ENCODE peak calls at places on chromosomes 7 and 10, in eight cellular contexts. Y, W, P, Z, V, R, B and H are unnamed samples.

GRCh38 chr10:20630092-20630643 is 266.9 kb downstream of the NEBL start:
- DNase-seq in Y (no peak), W (no peak), P (no peak), Z (no peak), V (no peak), R (peak), B (no peak), H (no peak)

GRCh38 chr10:119087271-119087897 is 6.8 kb upstream of the EIF3A start:
- DNase-seq in Y (no peak), W (no peak), P (no peak), Z (no peak), V (no peak), R (no peak), B (no peak), H (no peak)

GRCh38 chr10:72263613-72264241 is 10.0 kb upstream of the DDIT4 start:
- DNase-seq in Y (no peak), W (no peak), P (no peak), Z (peak), V (peak), R (no peak), B (no peak), H (no peak)

GRCh38 chr10:48605264-48605615 is 367 bp upstream of the ARHGAP22 start:
- DNase-seq in Y (no peak), W (no peak), P (no peak), Z (no peak), V (no peak), R (no peak), B (no peak), H (no peak)

GRCh38 chr7:103651978-103652377 is 206.0 kb upstream of the SLC26A5 start:
- DNase-seq in Y (no peak), W (no peak), P (no peak), Z (no peak), V (no peak), R (no peak), B (no peak), H (no peak)

GRCh38 chr7:50552139-50552538 is 13.1 kb downstream of the DDC start:
- DNase-seq in Y (no peak), W (no peak), P (no peak), Z (no peak), V (no peak), R (no peak), B (no peak), H (no peak)

GRCh38 chr10:124354411-124355382 is 64.0 kb downstream of the OAT start:
- DNase-seq in Y (peak), W (no peak), P (peak), Z (peak), V (peak), R (peak), B (no peak), H (no peak)

GRCh38 chr10:110802090-110802489 is 69.6 kb upstream of the PDCD4 start:
- DNase-seq in Y (peak), W (no peak), P (no peak), Z (peak), V (no peak), R (peak), B (peak), H (no peak)

GRCh38 chr7:111333010-111333409 is 229.3 kb downstream of the IMMP2L start:
- DNase-seq in Y (no peak), W (no peak), P (no peak), Z (no peak), V (no peak), R (no peak), B (no peak), H (no peak)

GRCh38 chr7:70506463-70506862 is 625.5 kb upstream of the GALNT17 start:
- DNase-seq in Y (no peak), W (peak), P (no peak), Z (peak), V (no peak), R (no peak), B (no peak), H (no peak)

GRCh38 chr10:50416181-50416824 is 165.0 kb upstream of the ASAH2 start:
- DNase-seq in Y (peak), W (no peak), P (no peak), Z (peak), V (no peak), R (no peak), B (no peak), H (no peak)

GRCh38 chr7:66642186-66642585 is 13.5 kb downstream of the KCTD7 start:
- DNase-seq in Y (no peak), W (no peak), P (no peak), Z (no peak), V (no peak), R (no peak), B (no peak), H (no peak)

GRCh38 chr7:66640802-66641525 is 12.3 kb downstream of the KCTD7 start:
- DNase-seq in Y (no peak), W (no peak), P (no peak), Z (no peak), V (no peak), R (no peak), B (no peak), H (no peak)

GRCh38 chr7:66641526-66641871 is 12.8 kb downstream of the KCTD7 start:
- DNase-seq in Y (no peak), W (no peak), P (no peak), Z (no peak), V (no peak), R (no peak), B (no peak), H (no peak)

GRCh38 chr7:66642932-66643331 is 14.3 kb downstream of the KCTD7 start:
- DNase-seq in Y (no peak), W (no peak), P (no peak), Z (no peak), V (no peak), R (no peak), B (no peak), H (no peak)

GRCh38 chr7:66643395-66643794 is 14.7 kb downstream of the KCTD7 start:
- DNase-seq in Y (no peak), W (no peak), P (no peak), Z (no peak), V (no peak), R (no peak), B (no peak), H (no peak)
- TF ChIP-seq CTCF in Y (no peak), W (no peak), P (no peak), Z (no peak), V (no peak), R (no peak), B (no peak), H (no peak)

GRCh38 chr10:16915308-16915707 is 98.1 kb upstream of the RSU1 start:
- DNase-seq in Y (no peak), W (no peak), P (no peak), Z (no peak), V (no peak), R (no peak), B (no peak), H (no peak)
- TF ChIP-seq CTCF in Y (no peak), W (no peak), P (no peak), Z (no peak), V (no peak), R (no peak), B (peak), H (peak)

DNA sequence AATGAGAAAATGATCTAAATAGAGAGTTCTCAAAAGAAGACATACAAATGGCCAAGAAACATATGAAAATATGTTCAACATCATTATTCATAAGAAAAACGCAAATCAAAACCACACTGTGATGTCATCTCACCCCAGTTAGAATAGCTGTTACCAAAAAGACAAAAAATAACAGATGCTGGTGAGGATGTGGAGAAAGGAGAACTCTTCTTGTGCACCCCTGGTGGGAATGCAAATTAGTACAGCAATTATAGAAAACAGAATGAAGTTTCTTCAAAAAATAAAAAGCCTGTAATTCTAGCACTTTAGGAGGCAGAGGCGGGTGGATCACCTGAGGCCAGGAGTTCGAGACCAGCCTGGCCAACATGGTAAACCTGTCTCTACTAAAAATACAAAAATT is 199.3 kb downstream of the PARD3 start:
- DNase-seq in Y (no peak), W (no peak), P (no peak), Z (no peak), V (no peak), R (peak), B (no peak), H (no peak)
- TF ChIP-seq CTCF in Y (peak), W (no peak), P (no peak), Z (no peak), V (no peak), R (no peak), B (no peak), H (no peak)

GRCh38 chr10:27861781-27862180 is 116.2 kb upstream of the MKX start:
- DNase-seq in Y (no peak), W (no peak), P (no peak), Z (no peak), V (no peak), R (no peak), B (no peak), H (no peak)

DNA sequence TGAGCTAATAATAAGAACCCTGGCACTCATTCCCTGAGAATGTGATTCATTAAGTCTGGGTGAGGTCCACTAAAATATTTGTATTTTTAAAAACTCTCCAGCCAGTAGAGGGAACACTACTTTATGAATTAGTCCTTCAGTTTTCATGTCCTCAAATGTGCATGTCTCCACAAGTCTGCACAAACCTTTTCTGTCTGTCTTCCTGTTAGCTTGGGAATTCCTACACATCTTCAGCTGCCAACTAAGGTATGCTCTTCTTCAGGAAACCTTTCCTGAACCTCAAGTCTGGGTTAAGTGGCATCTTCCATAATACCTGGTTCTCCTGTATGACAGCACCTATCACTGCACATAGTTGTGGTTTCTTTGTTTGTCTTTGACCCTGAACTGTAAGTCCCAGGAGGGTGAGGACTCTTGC is 119.6 kb upstream of the MKX start:
- DNase-seq in Y (no peak), W (no peak), P (no peak), Z (no peak), V (no peak), R (peak), B (no peak), H (no peak)
- TF ChIP-seq CTCF in Y (no peak), W (no peak), P (no peak), Z (no peak), V (no peak), R (no peak), B (no peak), H (no peak)

DNA sequence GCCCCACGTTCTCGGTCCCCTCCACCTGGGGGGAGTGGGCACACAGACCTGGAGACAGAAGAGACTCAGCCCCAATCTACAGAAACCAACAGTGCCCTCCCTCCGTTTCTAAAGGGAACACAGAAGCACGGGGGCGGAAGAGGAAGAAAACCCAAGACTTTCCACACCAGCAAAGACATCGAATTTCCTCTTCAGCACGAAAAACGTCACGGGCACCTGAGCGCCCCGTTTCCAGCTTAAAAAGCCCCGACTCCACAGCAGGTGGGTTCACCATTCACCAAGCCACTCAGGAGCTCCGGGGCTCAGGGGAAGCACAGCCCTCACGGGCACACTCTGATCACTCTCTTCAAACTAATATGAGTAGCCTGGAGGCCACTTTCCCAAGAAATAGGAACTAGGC is 19.6 kb downstream of the NUDT1 start:
- DNase-seq in Y (no peak), W (no peak), P (no peak), Z (no peak), V (no peak), R (no peak), B (no peak), H (no peak)
- TF ChIP-seq CTCF in Y (no peak), W (no peak), P (no peak), Z (no peak), V (no peak), R (no peak), B (no peak), H (no peak)

GRCh38 chr10:116765549-116766162 is 23.3 kb upstream of the HSPA12A start:
- DNase-seq in Y (peak), W (no peak), P (no peak), Z (no peak), V (peak), R (no peak), B (peak), H (no peak)
- TF ChIP-seq CTCF in Y (peak), W (no peak), P (no peak), Z (no peak), V (peak), R (peak), B (peak), H (no peak)

DNA sequence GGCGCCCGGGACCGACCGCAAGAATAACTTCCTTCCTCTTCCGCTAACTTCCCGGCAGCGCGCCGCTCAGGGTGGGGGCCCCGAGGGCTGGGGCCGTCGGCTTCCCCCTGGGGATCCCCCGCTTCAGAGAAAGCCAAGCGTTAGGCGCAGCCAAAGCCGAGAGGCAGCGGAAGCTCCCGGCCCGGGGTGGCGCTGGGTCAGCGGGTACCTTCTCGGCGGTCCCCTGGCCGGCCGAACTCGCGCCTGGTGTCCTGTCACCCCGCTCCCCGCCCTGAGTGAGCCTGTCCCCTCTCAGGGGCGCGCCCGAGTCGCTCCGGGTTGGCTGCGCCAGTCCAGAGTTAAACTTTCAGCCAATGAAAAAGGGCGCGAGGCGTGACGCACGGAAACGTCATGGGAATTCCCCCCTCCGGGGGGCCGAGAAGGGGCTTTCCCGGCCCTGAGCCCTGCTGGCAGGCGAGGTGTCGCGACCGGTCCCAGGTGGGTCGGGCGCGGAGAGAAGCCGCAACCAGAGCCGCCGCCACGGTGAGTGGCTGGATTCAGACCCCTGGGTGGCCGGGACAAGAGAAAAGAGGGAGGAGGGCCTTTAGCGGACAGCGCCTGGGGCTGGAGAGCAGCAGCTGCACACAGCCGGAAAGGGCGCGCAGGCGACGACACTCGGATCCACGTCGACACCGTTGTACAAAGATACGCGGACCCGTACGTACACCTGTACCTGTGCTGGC is 1.3 kb upstream of the NFKB2 start:
- DNase-seq in Y (peak), W (peak), P (peak), Z (peak), V (peak), R (peak), B (peak), H (peak)
- TF ChIP-seq CTCF in Y (no peak), W (peak), P (peak), Z (peak), V (peak), R (peak), B (no peak), H (peak)

GRCh38 chr7:128912281-128912680 is 1.8 kb upstream of the KCP start:
- DNase-seq in Y (no peak), W (no peak), P (no peak), Z (no peak), V (peak), R (no peak), B (no peak), H (no peak)
- TF ChIP-seq CTCF in Y (no peak), W (no peak), P (no peak), Z (no peak), V (no peak), R (no peak), B (no peak), H (no peak)

DNA sequence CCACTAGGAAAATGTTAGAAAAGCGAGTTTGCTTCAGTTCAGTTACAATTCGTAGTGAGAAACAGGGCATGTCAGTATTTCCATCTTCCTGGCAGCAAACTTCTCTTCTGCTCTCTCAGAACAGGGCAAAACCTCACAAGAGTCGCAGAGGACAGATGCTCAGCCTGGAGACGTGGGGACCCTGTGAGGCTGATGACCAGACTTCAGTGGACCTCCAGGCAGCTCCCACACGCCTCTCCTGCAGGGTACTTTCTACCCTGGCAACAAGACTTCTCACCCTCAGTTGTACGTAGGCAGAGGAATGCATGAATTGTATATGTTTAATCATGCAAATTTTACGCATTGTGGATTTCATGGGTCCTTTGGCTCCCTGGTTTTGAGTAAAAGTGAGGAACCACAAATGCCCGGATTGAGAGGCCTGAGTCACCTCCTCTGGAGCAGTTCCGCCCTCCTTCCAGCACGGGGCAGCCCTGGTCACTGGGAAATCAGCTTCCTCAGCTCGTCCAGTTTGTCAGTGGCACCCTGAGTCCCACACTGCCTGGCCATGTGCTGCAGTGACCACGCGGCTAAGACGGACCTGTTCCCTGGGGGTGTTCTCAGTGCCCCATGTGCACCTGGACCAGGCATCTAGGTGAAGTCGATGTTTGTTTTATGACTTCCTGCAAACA is 165.3 kb downstream of the TNS3 start:
- DNase-seq in Y (no peak), W (no peak), P (no peak), Z (no peak), V (no peak), R (peak), B (no peak), H (no peak)
- TF ChIP-seq CTCF in Y (no peak), W (no peak), P (no peak), Z (no peak), V (no peak), R (no peak), B (peak), H (no peak)

GRCh38 chr10:63753807-63754206 is 232.6 kb downstream of the REEP3 start:
- DNase-seq in Y (no peak), W (no peak), P (no peak), Z (no peak), V (no peak), R (no peak), B (no peak), H (no peak)
- TF ChIP-seq CTCF in Y (no peak), W (no peak), P (no peak), Z (no peak), V (no peak), R (no peak), B (no peak), H (no peak)